ENCODE peak calls at places on chromosomes 3 and 15, in five cellular contexts. A is Panc1, B is aorta, Z is heart left ventricle, T is stomach. G is an unnamed sample.

GRCh38 chr3:42871592-42872196 is 4.0 kb downstream of the CYP8B1 start:
- DNase-seq in A (no peak), B (no peak), Z (peak; percentile 52), T (no peak), G (no peak)

GRCh38 chr15:98124576-98124975 is 164.1 kb downstream of the ARRDC4 start:
- DNase-seq in A (no peak), B (no peak), Z (no peak), T (no peak), G (no peak)

GRCh38 chr3:109559389-109559788 is 222.0 kb upstream of the DPPA4 start:
- DNase-seq in A (no peak), B (no peak), Z (no peak), T (no peak), G (no peak)

GRCh38 chr15:77224352-77224751 is 153.4 kb upstream of the TSPAN3 start:
- DNase-seq in A (no peak), B (no peak), Z (no peak), T (no peak), G (no peak)

GRCh38 chr15:33119865-33120264 is 74.6 kb downstream of the FMN1 start:
- DNase-seq in A (no peak), B (no peak), Z (no peak), T (no peak), G (no peak)

GRCh38 chr3:124770341-124771082 is 40.3 kb downstream of the UMPS start:
- DNase-seq in A (no peak), B (peak; percentile 88), Z (peak; percentile 84), T (no peak), G (no peak)

GRCh38 chr3:38588995-38589937 is 60.2 kb downstream of the SCN5A start:
- DNase-seq in A (no peak), B (peak; percentile 45), Z (no peak), T (peak; percentile 10), G (peak; percentile 52)

GRCh38 chr15:34644061-34644460 is 60.6 kb upstream of the GOLGA8B start:
- DNase-seq in A (no peak), B (no peak), Z (no peak), T (no peak), G (no peak)

GRCh38 chr3:140467104-140467577 is 210.7 kb upstream of the TRIM42 start:
- DNase-seq in A (peak; percentile 10), B (no peak), Z (no peak), T (no peak), G (no peak)

GRCh38 chr3:136535906-136536305 is 216.3 kb downstream of the STAG1 start:
- DNase-seq in A (no peak), B (no peak), Z (no peak), T (no peak), G (no peak)

GRCh38 chr15:56754993-56755392 is 21.7 kb upstream of the ZNF280D start:
- DNase-seq in A (no peak), B (no peak), Z (no peak), T (no peak), G (no peak)

GRCh38 chr3:24829632-24830229 is 335.1 kb upstream of the THRB start:
- DNase-seq in A (no peak), B (peak; percentile 73), Z (no peak), T (peak; percentile 55), G (no peak)

GRCh38 chr3:47337656-47338055 is 43.2 kb upstream of the PTPN23 start:
- DNase-seq in A (no peak), B (no peak), Z (no peak), T (no peak), G (no peak)

GRCh38 chr3:52043750-52044149 is 12.6 kb downstream of the DUSP7 start:
- DNase-seq in A (no peak), B (no peak), Z (no peak), T (no peak), G (no peak)

GRCh38 chr3:63972196-63972595 is 51.1 kb downstream of the PSMD6 start:
- DNase-seq in A (no peak), B (no peak), Z (no peak), T (no peak), G (no peak)

GRCh38 chr15:70447927-70448698 is 315.2 kb downstream of the UACA start:
- DNase-seq in A (no peak), B (no peak), Z (peak; percentile 36), T (peak; percentile 50), G (no peak)

GRCh38 chr3:12413721-12414255 is 70.5 kb upstream of the TSEN2 start:
- DNase-seq in A (no peak), B (no peak), Z (no peak), T (no peak), G (no peak)

GRCh38 chr3:182212479-182213076 is 500.9 kb downstream of the SOX2 start:
- DNase-seq in A (peak; percentile 97), B (no peak), Z (peak; percentile 39), T (peak; percentile 54), G (no peak)

GRCh38 chr3:139421459-139421858 is 32.0 kb upstream of the COPB2 start:
- DNase-seq in A (no peak), B (no peak), Z (no peak), T (no peak), G (no peak)

GRCh38 chr3:189655617-189656016 is 24.4 kb downstream of the TP63 start:
- DNase-seq in A (no peak), B (no peak), Z (no peak), T (no peak), G (no peak)

GRCh38 chr3:171781711-171782127 is 28.6 kb downstream of the PLD1 start:
- DNase-seq in A (peak; percentile 53), B (no peak), Z (no peak), T (no peak), G (no peak)

GRCh38 chr3:10459954-10460754 is 45.2 kb downstream of the ATP2B2 start:
- DNase-seq in A (no peak), B (no peak), Z (peak; percentile 73), T (peak; percentile 36), G (no peak)

GRCh38 chr3:179146911-179147570 is 1.1 kb upstream of the PIK3CA start:
- DNase-seq in A (peak; percentile 80), B (no peak), Z (no peak), T (no peak), G (no peak)

GRCh38 chr3:106033654-106034053 is 164.8 kb upstream of the CBLB start:
- DNase-seq in A (no peak), B (no peak), Z (no peak), T (no peak), G (no peak)

GRCh38 chr3:30693470-30694120 is 87.2 kb downstream of the TGFBR2 start:
- DNase-seq in A (peak; percentile 57), B (no peak), Z (peak; percentile 43), T (no peak), G (no peak)

GRCh38 chr15:31511707-31512310 is 185.2 kb downstream of the KLF13 start:
- DNase-seq in A (no peak), B (no peak), Z (no peak), T (no peak), G (no peak)

GRCh38 chr3:112247351-112247750 is 46.7 kb downstream of the SLC9C1 start:
- DNase-seq in A (no peak), B (no peak), Z (no peak), T (no peak), G (no peak)

GRCh38 chr3:44942202-44942921 is 33.6 kb downstream of the ZDHHC3 start:
- DNase-seq in A (peak; percentile 24), B (no peak), Z (no peak), T (no peak), G (no peak)

GRCh38 chr15:48541659-48542334 is 103.7 kb downstream of the FBN1 start:
- DNase-seq in A (no peak), B (no peak), Z (no peak), T (no peak), G (no peak)
- H3K4me3 ChIP-seq in A (no peak overlapping the region), B (peak overlapping the region; percentile 41), Z (no peak overlapping the region), T (no peak overlapping the region), G (peak overlapping the region; percentile 42)

DNA sequence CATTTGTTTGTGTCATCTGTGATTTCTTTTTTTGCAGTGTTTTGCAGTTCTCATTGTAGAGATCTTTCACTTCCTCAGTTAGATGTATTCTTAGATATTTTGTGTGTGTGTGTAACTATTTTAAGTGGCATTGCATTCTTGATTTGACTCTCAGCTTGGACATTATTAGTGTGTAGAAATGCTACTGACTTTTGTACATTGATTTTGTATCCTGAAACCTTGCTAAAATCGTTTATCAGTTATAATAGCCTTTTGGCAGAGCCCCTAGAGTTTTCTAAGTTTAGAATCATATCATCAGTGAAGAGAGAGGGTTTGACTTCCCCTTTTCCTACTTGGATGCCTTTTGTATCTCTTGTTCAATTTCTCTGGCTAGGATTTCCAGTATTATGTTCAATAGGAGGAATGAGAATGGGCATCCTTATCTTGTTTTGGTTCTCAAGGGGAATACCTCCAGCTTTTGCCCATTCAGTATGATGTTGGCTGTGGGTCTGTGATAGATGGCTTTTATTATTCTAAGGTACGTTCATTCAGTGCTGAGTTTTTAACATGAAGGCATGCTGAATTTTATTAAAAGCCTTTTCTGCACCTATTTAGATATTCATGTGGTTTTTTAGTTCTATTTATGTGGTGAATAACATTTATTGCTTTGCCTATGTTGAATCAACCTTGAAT is 211.7 kb downstream of the MBNL1 start:
- DNase-seq in A (no peak), B (no peak), Z (no peak), T (no peak), G (no peak)
- H3K4me3 ChIP-seq in A (no peak overlapping the region), B (no peak overlapping the region), Z (no peak overlapping the region), T (no peak overlapping the region), G (no peak overlapping the region)

GRCh38 chr3:186869253-186870235 is 27.0 kb downstream of the ADIPOQ start:
- DNase-seq in A (no peak), B (no peak), Z (no peak), T (no peak), G (no peak)

GRCh38 chr3:186871403-186871924 is 29.0 kb downstream of the ADIPOQ start:
- DNase-seq in A (no peak), B (no peak), Z (no peak), T (no peak), G (no peak)

GRCh38 chr3:186875708-186876107 is 33.2 kb downstream of the ADIPOQ start:
- DNase-seq in A (no peak), B (no peak), Z (no peak), T (no peak), G (no peak)

DNA sequence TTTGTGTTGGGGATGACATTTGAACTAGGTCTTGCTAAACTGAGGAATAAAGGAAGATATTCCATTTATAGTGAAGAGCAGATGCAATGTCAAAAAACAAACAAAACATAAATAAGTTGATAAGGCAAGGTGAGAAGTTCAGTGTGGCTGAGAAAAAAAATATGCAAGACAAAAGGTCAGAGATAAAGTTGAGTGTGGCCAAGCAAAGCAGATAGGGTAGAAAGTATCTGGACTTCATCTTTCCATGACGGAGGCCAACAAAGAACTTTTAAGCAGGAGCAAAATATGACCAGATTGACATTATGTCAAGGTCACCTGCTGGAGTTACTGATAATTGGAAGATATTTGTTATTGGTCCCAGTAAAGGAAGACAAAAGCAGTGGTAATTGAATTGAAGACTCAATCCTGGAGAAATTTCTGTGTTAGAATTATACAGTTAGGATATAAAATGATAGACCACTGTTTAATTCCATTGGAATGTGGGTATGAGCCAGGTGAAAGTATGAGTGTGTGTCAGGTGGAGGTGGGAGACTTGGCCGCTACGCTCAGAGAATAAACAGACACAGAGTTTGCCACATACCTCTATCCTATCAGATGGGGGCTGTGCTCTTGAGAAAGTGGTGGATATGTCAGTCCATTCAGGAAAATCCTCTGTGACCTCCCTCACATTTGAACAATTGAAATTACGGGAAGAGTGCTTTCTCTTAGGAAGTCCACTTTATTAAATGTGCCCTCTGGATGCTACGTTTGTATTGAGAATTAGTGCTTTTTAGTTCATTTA is 28.1 kb downstream of the ADIPOQ start:
- DNase-seq in A (no peak), B (no peak), Z (no peak), T (no peak), G (no peak)
- H3K4me3 ChIP-seq in A (no peak overlapping the region), B (no peak overlapping the region), Z (no peak overlapping the region), T (no peak overlapping the region), G (no peak overlapping the region)

DNA sequence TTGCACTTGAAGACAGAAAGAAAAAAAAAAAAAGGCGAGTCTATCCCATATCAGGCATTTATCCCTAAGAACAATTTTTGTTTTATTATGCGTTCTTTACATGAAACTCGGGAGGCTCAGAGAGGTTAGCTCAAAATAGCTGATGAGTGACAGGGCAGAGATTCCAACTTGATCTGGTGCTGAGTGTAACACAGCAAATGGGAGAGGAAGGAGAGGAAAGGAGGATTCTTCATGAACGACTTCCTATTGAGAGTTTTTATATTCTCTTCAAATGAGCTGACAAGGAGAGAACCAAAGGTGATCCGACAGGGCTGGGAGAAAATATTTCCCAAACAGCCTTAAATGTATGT is 157.2 kb upstream of the FRMD4B start:
- DNase-seq in A (no peak), B (no peak), Z (no peak), T (no peak), G (no peak)
- H3K4me3 ChIP-seq in A (no peak overlapping the region), B (no peak overlapping the region), Z (peak overlapping the region; percentile 60), T (peak overlapping the region; percentile 55), G (no peak overlapping the region)

G was measured in coronary artery.